ENCODE peak calls at places on chromosomes 2 and 18, in four cellular contexts. A is ELR; O is adipocyte; Q is CD4-positive, alpha-beta memory T cell. U is an unnamed sample.

GRCh38 chr2:221527759-221528444 is 44.2 kb downstream of the EPHA4 start:
- DNase-seq in A (no peak), O (no peak), Q (peak), U (no peak)

GRCh38 chr2:40242315-40242714 is 209.6 kb downstream of the SLC8A1 start:
- DNase-seq in A (no peak), O (no peak), Q (no peak), U (no peak)

GRCh38 chr2:172427990-172428840 is 829 bp downstream of the ITGA6 start:
- DNase-seq in A (peak), O (peak), Q (peak), U (peak)

GRCh38 chr2:62938126-62938525 is 112.5 kb upstream of the OTX1 start:
- DNase-seq in A (peak), O (no peak), Q (no peak), U (no peak)

GRCh38 chr2:46298522-46299351 is 1.5 kb downstream of the EPAS1 start:
- DNase-seq in A (peak), O (peak), Q (peak), U (peak)

GRCh38 chr18:59697236-59697932 is at the start of gene CCBE1:
- DNase-seq in A (peak), O (peak), Q (no peak), U (peak)

GRCh38 chr18:51235011-51235789 is 37.7 kb upstream of the MEX3C start:
- DNase-seq in A (peak), O (no peak), Q (no peak), U (no peak)

GRCh38 chr2:9033385-9034175 is 30.1 kb upstream of the MBOAT2 start:
- DNase-seq in A (no peak), O (no peak), Q (no peak), U (peak)

GRCh38 chr18:9337875-9338274 is 3.3 kb downstream of the TWSG1 start:
- DNase-seq in A (peak), O (no peak), Q (no peak), U (no peak)

GRCh38 chr2:479031-479430 is 191.1 kb upstream of the ALKAL2 start:
- DNase-seq in A (no peak), O (no peak), Q (no peak), U (no peak)

GRCh38 chr2:216792222-216793001 is 67.5 kb downstream of the TNP1 start:
- DNase-seq in A (no peak), O (peak), Q (no peak), U (no peak)

U was measured in nephron progenitor cell.